ENCODE peak calls at places on chromosome X, in ten cellular contexts. U is stomach, D is sigmoid colon, A is suprapubic skin, L is esophagus muscularis mucosa, O is GM12878, I is transverse colon, M is HCT116, C is upper lobe of left lung, T is breast epithelium. S is an unnamed sample.

GRCh38 chrX:139720136-139720535 is 12.2 kb upstream of the MCF2 start:
- DNase-seq in U (no peak), D (no peak), A (no peak), L (no peak), O (no peak), I (no peak), M (no peak), C (no peak), T (no peak), S (no peak)

GRCh38 chrX:31228415-31228832 is 156.6 kb upstream of the FTHL17 start:
- DNase-seq in U (no peak), D (peak), A (no peak), L (no peak), O (no peak), I (no peak), M (no peak), C (no peak), T (no peak), S (no peak)

GRCh38 chrX:134718329-134719317 is 60.4 kb upstream of the PLAC1 start:
- DNase-seq in U (peak), D (peak), A (no peak), L (no peak), O (peak), I (no peak), M (peak), C (no peak), T (peak), S (no peak)

GRCh38 chrX:145405012-145405411 is 157.7 kb downstream of the SPANXN1 start:
- DNase-seq in U (no peak), D (no peak), A (no peak), L (no peak), O (no peak), I (no peak), M (peak), C (no peak), T (no peak), S (no peak)

GRCh38 chrX:49037883-49038475 is 5.2 kb downstream of the TFE3 start:
- DNase-seq in U (no peak), D (no peak), A (no peak), L (no peak), O (no peak), I (no peak), M (no peak), C (peak), T (no peak), S (no peak)

GRCh38 chrX:1392376-1393130 is 640 bp upstream of the SLC25A6 start:
- DNase-seq in U (peak), D (peak), A (no peak), L (no peak), O (no peak), I (peak), M (no peak), C (peak), T (peak), S (peak)

GRCh38 chrX:149631293-149632165 is at the start of gene TMEM185A:
- DNase-seq in U (peak), D (peak), A (peak), L (no peak), O (no peak), I (peak), M (peak), C (peak), T (peak), S (peak)

GRCh38 chrX:9644335-9644734 is 121.3 kb downstream of the GPR143 start:
- DNase-seq in U (no peak), D (peak), A (no peak), L (no peak), O (peak), I (no peak), M (no peak), C (no peak), T (no peak), S (no peak)

GRCh38 chrX:134246282-134246681 is 9.3 kb downstream of the CCDC160 start:
- DNase-seq in U (no peak), D (no peak), A (no peak), L (no peak), O (no peak), I (no peak), M (no peak), C (no peak), T (no peak), S (no peak)

GRCh38 chrX:152138388-152138784 is at the start of gene MAGEA10:
- DNase-seq in U (no peak), D (no peak), A (no peak), L (no peak), O (no peak), I (no peak), M (no peak), C (peak), T (no peak), S (no peak)

GRCh38 chrX:76454456-76454927 is 27.0 kb downstream of the MAGEE1 start:
- DNase-seq in U (no peak), D (no peak), A (no peak), L (no peak), O (no peak), I (no peak), M (peak), C (no peak), T (no peak), S (no peak)

GRCh38 chrX:113959912-113960626 is 623.8 kb upstream of the HTR2C start:
- DNase-seq in U (no peak), D (no peak), A (no peak), L (no peak), O (no peak), I (no peak), M (no peak), C (no peak), T (no peak), S (no peak)

GRCh38 chrX:153569475-153569874 is 29.5 kb downstream of the CCNQ start:
- DNase-seq in U (no peak), D (no peak), A (no peak), L (no peak), O (no peak), I (no peak), M (no peak), C (no peak), T (no peak), S (no peak)

DNA sequence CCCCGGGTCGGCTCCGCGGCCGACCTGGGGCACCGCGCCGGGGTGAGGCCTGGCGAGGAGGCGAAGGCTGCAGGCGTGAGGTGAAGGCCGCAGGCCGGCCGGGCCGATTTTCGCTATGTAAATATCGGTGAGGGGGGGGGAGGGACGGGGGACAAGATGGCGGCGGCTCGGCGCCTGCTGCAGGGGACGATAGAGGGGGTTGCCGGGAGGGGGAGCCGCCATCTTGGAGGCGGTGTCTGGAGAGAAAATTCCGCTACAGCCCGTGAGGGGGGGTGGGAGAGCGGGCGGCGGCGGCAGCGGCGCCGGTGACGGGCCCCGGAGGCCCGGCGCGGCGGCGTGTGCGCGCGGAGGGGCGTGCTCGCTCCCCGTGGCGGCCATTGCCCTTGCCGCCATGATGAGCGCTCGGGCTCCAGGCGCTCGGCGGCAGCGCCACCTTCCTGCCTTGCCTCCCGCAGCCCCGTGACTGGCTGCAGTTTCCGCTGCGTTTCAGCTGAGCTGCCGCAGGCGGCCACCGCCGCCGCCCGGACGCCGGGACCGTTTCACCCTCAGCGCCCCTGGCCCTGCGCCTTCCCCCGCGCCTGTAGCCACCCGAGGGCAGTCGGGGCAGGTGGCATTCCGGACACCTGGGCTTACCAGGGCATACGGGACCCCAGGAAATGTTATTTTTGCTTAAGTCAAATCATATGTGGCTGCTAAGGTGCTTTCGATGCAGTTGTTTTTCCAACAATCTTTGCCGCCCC is 692 bp downstream of the ZFX start:
- DNase-seq in U (peak), D (peak), A (peak), L (peak), O (peak), I (peak), M (peak), C (peak), T (peak), S (peak)
- TF ChIP-seq POLR2A in U (no peak), D (peak), A (peak), L (no peak), O (peak), I (peak), M (no peak), C (no peak), T (peak), S (no peak)

DNA sequence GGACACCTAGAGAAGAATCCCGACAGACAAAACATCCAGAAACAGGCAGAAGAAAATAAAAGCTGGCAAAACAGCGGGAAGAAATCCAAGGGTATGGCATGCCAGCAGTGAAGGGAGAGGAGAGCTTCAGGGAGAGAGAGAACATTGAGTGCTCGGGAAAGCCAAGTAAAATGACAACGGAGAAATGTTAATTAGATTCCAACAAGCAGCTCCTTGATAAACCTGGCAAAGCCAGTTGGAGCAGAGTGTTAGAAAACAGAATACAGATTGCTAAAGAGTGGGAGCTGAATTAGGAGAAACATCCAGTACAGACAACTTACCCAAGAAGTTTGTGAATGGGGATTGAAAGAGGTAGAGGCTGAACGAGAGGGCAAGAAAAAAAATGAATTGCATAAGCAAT is 40.4 kb upstream of the MAOA start:
- DNase-seq in U (no peak), D (no peak), A (no peak), L (no peak), O (no peak), I (no peak), M (no peak), C (no peak), T (peak), S (no peak)
- TF ChIP-seq POLR2AphosphoS5 in U (no peak), D (no peak), A (no peak), L (peak), O (no peak), I (no peak), M (no peak), C (no peak), T (no peak), S (no peak)

GRCh38 chrX:130165703-130166502 is at the start of gene AIFM1:
- DNase-seq in U (peak), D (peak), A (peak), L (peak), O (peak), I (peak), M (peak), C (peak), T (peak), S (peak)
- TF ChIP-seq POLR2A in U (peak), D (peak), A (peak), L (no peak), O (peak), I (peak), M (peak), C (peak), T (no peak), S (peak)

GRCh38 chrX:107628662-107629532 is 587 bp downstream of the PRPS1 start:
- DNase-seq in U (no peak), D (no peak), A (no peak), L (no peak), O (no peak), I (peak), M (no peak), C (no peak), T (no peak), S (peak)
- TF ChIP-seq POLR2AphosphoS5 in U (no peak), D (no peak), A (no peak), L (no peak), O (no peak), I (no peak), M (no peak), C (no peak), T (no peak), S (no peak)

GRCh38 chrX:66005832-66006449 is 33.9 kb downstream of the VSIG4 start:
- DNase-seq in U (no peak), D (no peak), A (no peak), L (no peak), O (no peak), I (no peak), M (no peak), C (no peak), T (no peak), S (no peak)

GRCh38 chrX:66009231-66009845 is 30.5 kb downstream of the VSIG4 start:
- DNase-seq in U (no peak), D (no peak), A (no peak), L (no peak), O (no peak), I (no peak), M (no peak), C (no peak), T (no peak), S (no peak)

GRCh38 chrX:66004928-66005831 is 34.7 kb downstream of the VSIG4 start:
- DNase-seq in U (no peak), D (no peak), A (no peak), L (no peak), O (no peak), I (no peak), M (no peak), C (no peak), T (no peak), S (no peak)

GRCh38 chrX:66008403-66008970 is 31.4 kb downstream of the VSIG4 start:
- DNase-seq in U (no peak), D (no peak), A (no peak), L (no peak), O (no peak), I (no peak), M (no peak), C (no peak), T (no peak), S (no peak)

GRCh38 chrX:66007851-66008250 is 32.0 kb downstream of the VSIG4 start:
- DNase-seq in U (no peak), D (no peak), A (no peak), L (no peak), O (no peak), I (no peak), M (no peak), C (no peak), T (no peak), S (no peak)
- TF ChIP-seq POLR2A in U (no peak), D (no peak), A (no peak), L (no peak), O (no peak), I (no peak), M (no peak), C (no peak), T (no peak), S (no peak)

GRCh38 chrX:68697465-68698125 is 50.1 kb downstream of the STARD8 start:
- DNase-seq in U (no peak), D (no peak), A (no peak), L (no peak), O (no peak), I (no peak), M (no peak), C (no peak), T (no peak), S (no peak)
- TF ChIP-seq POLR2AphosphoS5 in U (no peak), D (no peak), A (no peak), L (no peak), O (no peak), I (no peak), M (no peak), C (peak), T (no peak), S (no peak)

GRCh38 chrX:15158350-15158735 is 111.5 kb downstream of the ASB9 start:
- DNase-seq in U (no peak), D (no peak), A (no peak), L (no peak), O (no peak), I (no peak), M (no peak), C (no peak), T (no peak), S (no peak)
- TF ChIP-seq POLR2A in U (no peak), D (no peak), A (no peak), L (no peak), O (no peak), I (no peak), M (no peak), C (no peak), T (no peak), S (no peak)

DNA sequence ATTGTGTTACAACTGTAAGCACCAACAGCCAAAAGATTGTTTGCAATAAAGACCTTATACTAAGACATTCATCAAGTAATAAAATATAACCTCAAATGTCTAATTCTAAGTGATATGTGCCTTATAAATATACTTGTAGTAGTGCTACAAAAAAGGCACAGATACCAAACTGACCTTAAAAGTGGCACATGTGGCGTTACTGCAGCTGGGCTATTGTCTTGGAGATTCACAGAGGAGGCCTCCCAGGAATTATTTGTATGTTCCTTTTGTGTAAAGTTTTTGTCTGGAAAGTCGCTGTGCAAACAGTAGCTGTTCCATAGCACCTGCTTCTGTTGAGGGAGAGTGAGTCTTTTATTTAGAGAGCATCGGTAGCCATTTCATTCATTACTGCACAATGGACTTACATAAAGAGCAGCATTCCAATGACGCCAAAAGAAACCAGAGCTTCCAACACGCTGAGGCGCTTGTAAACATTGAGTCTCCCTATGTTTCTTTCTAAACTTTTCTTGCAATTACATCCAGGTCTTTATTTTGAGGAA is 143.7 kb downstream of the RPA4 start:
- DNase-seq in U (no peak), D (no peak), A (no peak), L (no peak), O (no peak), I (no peak), M (no peak), C (no peak), T (no peak), S (no peak)
- TF ChIP-seq POLR2AphosphoS5 in U (no peak), D (no peak), A (no peak), L (no peak), O (no peak), I (no peak), M (no peak), C (no peak), T (no peak), S (no peak)

S was measured in GM12891.